ENCODE peak calls at places on chromosomes 16 and 17, in seven cellular contexts. F, G, D, A, R, B and X are unnamed samples.
A peak's percentile ranks its signal among the peaks of the same experiment; 100 is the strongest.

GRCh38 chr16:70750893-70751467 is 50.0 kb downstream of the VAC14 start:
- DNase-seq in A (no peak), B (peak; percentile 72), G (peak; percentile 91), R (no peak), F (no peak), D (no peak), X (no peak)

GRCh38 chr16:71440669-71441347 is 1.0 kb downstream of the TLE7 start:
- DNase-seq in B (no peak), G (no peak), D (no peak), R (no peak), F (no peak), A (no peak), X (no peak)

GRCh38 chr17:4375039-4375748 is 8.7 kb upstream of the UBE2G1 start:
- DNase-seq in A (peak; percentile 6), D (no peak), G (no peak), R (peak; percentile 50), F (no peak), B (no peak), X (peak; percentile 33)

GRCh38 chr16:81239722-81240121 is 1.2 kb downstream of the BCO1 start:
- DNase-seq in R (no peak), B (no peak), F (no peak), G (no peak), D (no peak), A (no peak), X (no peak)

GRCh38 chr16:57892447-57893096 is 78.4 kb downstream of the CNGB1 start:
- DNase-seq in A (no peak), B (peak; percentile 62), F (no peak), G (no peak), R (no peak), D (no peak), X (no peak)

GRCh38 chr17:63785556-63785955 is 11.6 kb downstream of the DDX42 start:
- DNase-seq in A (no peak), D (no peak), F (no peak), G (no peak), B (no peak), R (no peak), X (no peak)

GRCh38 chr17:50473901-50474300 is 4.8 kb upstream of the RSAD1 start:
- DNase-seq in D (no peak), B (no peak), G (no peak), A (no peak), R (no peak), F (no peak), X (no peak)

GRCh38 chr17:62696726-62697490 is 69.4 kb downstream of the MRC2 start:
- DNase-seq in G (no peak), B (no peak), A (no peak), D (no peak), R (no peak), F (no peak), X (no peak)

GRCh38 chr17:32876414-32877163 is at the start of gene MYO1D:
- DNase-seq in G (no peak), A (peak; percentile 59), R (peak; percentile 50), F (peak; percentile 47), D (no peak), B (no peak), X (peak; percentile 45)

GRCh38 chr17:3474212-3474611 is 1.6 kb upstream of the ASPA start:
- DNase-seq in G (no peak), F (no peak), B (no peak), R (no peak), D (no peak), A (no peak), X (no peak)

GRCh38 chr17:47703191-47703591 is 9.2 kb downstream of the TBKBP1 start:
- DNase-seq in B (no peak), G (no peak), R (no peak), F (no peak), D (no peak), A (peak; percentile 41), X (peak; percentile 65)

GRCh38 chr17:29469251-29469650 is 79.1 kb downstream of the TAOK1 start:
- DNase-seq in D (no peak), G (no peak), R (no peak), F (no peak), A (no peak), B (no peak), X (no peak)

GRCh38 chr16:16857603-16858283 is 478.8 kb downstream of the NPIPA7 start:
- DNase-seq in G (no peak), F (no peak), R (no peak), A (no peak), B (no peak), D (no peak), X (no peak)

GRCh38 chr17:19275457-19276082 is 38.4 kb downstream of the EPN2 start:
- DNase-seq in D (no peak), G (no peak), F (no peak), R (no peak), A (no peak), B (no peak), X (no peak)

GRCh38 chr17:28252436-28252835 is 66.6 kb upstream of the TMEM97 start:
- DNase-seq in A (no peak), B (peak; percentile 18), R (no peak), G (peak; percentile 29), D (no peak), F (no peak), X (no peak)